ENCODE peak calls at places on chromosomes 13 and 19, in eight cellular contexts. G, K, C, J, F, P, W and L are unnamed samples.

GRCh38 chr19:39407644-39408391 is 1.2 kb downstream of the ZFP36 start:
- DNase-seq in G (no peak), K (no peak), C (peak), J (no peak), F (peak), P (peak), W (no peak), L (peak)

GRCh38 chr19:34963531-34964406 is at the start of gene ZNF792:
- DNase-seq in G (no peak), K (no peak), C (peak), J (peak), F (peak), P (peak), W (peak), L (peak)

GRCh38 chr13:99425485-99426341 is 75.6 kb upstream of the TM9SF2 start:
- DNase-seq in G (no peak), K (no peak), C (no peak), J (no peak), F (no peak), P (no peak), W (no peak), L (peak)

GRCh38 chr19:9189538-9189937 is 10.8 kb downstream of the OR7D2 start:
- DNase-seq in G (no peak), K (no peak), C (no peak), J (no peak), F (no peak), P (no peak), W (no peak), L (no peak)

GRCh38 chr13:52665325-52665724 is 12.7 kb downstream of the SUGT1 start:
- DNase-seq in G (no peak), K (no peak), C (no peak), J (peak), F (peak), P (no peak), W (no peak), L (peak)

GRCh38 chr19:50712833-50713232 is 6.8 kb downstream of the SHANK1 start:
- DNase-seq in G (no peak), K (no peak), C (no peak), J (no peak), F (no peak), P (no peak), W (no peak), L (no peak)

GRCh38 chr13:30353601-30354000 is 46.2 kb upstream of the KATNAL1 start:
- DNase-seq in G (no peak), K (no peak), C (no peak), J (no peak), F (no peak), P (no peak), W (no peak), L (no peak)

GRCh38 chr13:32272021-32272695 is 43.0 kb downstream of the ZAR1L start:
- DNase-seq in G (no peak), K (no peak), C (no peak), J (no peak), F (peak), P (no peak), W (no peak), L (no peak)

GRCh38 chr13:45196622-45197021 is 4.2 kb downstream of the KCTD4 start:
- DNase-seq in G (no peak), K (no peak), C (no peak), J (peak), F (peak), P (no peak), W (peak), L (peak)

GRCh38 chr13:98033277-98034247 is 80.1 kb downstream of the IPO5 start:
- DNase-seq in G (no peak), K (peak), C (no peak), J (peak), F (peak), P (no peak), W (peak), L (peak)

GRCh38 chr13:45807520-45808099 is 43.9 kb downstream of the SIAH3 start:
- DNase-seq in G (no peak), K (no peak), C (peak), J (peak), F (peak), P (no peak), W (peak), L (peak)

GRCh38 chr13:113138792-113139551 is 16.4 kb downstream of the F10 start:
- DNase-seq in G (no peak), K (no peak), C (peak), J (no peak), F (no peak), P (no peak), W (no peak), L (no peak)

GRCh38 chr19:49229416-49229815 is 71.8 kb downstream of the TRPM4 start:
- DNase-seq in G (no peak), K (no peak), C (no peak), J (no peak), F (no peak), P (no peak), W (no peak), L (no peak)

GRCh38 chr19:32287086-32287485 is 58.3 kb upstream of the ZNF507 start:
- DNase-seq in G (no peak), K (no peak), C (no peak), J (no peak), F (peak), P (no peak), W (no peak), L (no peak)

GRCh38 chr19:57302727-57303401 is 17.4 kb upstream of the ZNF543 start:
- DNase-seq in G (no peak), K (no peak), C (no peak), J (peak), F (no peak), P (no peak), W (no peak), L (no peak)

GRCh38 chr19:12773571-12773970 is 1.8 kb downstream of the HOOK2 start:
- DNase-seq in G (no peak), K (no peak), C (peak), J (no peak), F (peak), P (no peak), W (no peak), L (no peak)

GRCh38 chr19:55652311-55653078 is 2.3 kb upstream of the U2AF2 start:
- DNase-seq in G (no peak), K (no peak), C (no peak), J (no peak), F (no peak), P (peak), W (no peak), L (no peak)

GRCh38 chr19:51687791-51688664 is 5.1 kb upstream of the SPACA6 start:
- DNase-seq in G (no peak), K (no peak), C (peak), J (peak), F (peak), P (peak), W (peak), L (no peak)

GRCh38 chr13:113121928-113122420 is 625 bp upstream of the F10 start:
- DNase-seq in G (no peak), K (no peak), C (peak), J (no peak), F (no peak), P (no peak), W (no peak), L (no peak)

GRCh38 chr13:30905932-30906383 is at the start of gene MEDAG:
- DNase-seq in G (no peak), K (no peak), C (peak), J (peak), F (peak), P (peak), W (peak), L (no peak)

GRCh38 chr13:97574926-97575325 is 141.0 kb downstream of the RAP2A start:
- DNase-seq in G (no peak), K (no peak), C (no peak), J (peak), F (peak), P (no peak), W (peak), L (peak)

GRCh38 chr13:27927444-27928352 is 7.9 kb downstream of the PDX1 start:
- DNase-seq in G (no peak), K (no peak), C (no peak), J (no peak), F (no peak), P (no peak), W (no peak), L (no peak)

GRCh38 chr19:49362048-49362925 is at the start of gene TEAD2:
- DNase-seq in G (no peak), K (no peak), C (peak), J (peak), F (peak), P (peak), W (peak), L (no peak)

GRCh38 chr13:27869436-27870090 is 50.2 kb upstream of the PDX1 start:
- DNase-seq in G (no peak), K (no peak), C (no peak), J (no peak), F (no peak), P (no peak), W (no peak), L (no peak)

GRCh38 chr13:97284558-97284957 is 62.4 kb downstream of the MBNL2 start:
- DNase-seq in G (no peak), K (no peak), C (no peak), J (peak), F (peak), P (no peak), W (no peak), L (no peak)

GRCh38 chr19:5225486-5226345 is 114.9 kb downstream of the PTPRS start:
- DNase-seq in G (no peak), K (no peak), C (no peak), J (no peak), F (no peak), P (no peak), W (no peak), L (no peak)

GRCh38 chr13:23865898-23866297 is 23.3 kb downstream of the MIPEP start:
- DNase-seq in G (no peak), K (no peak), C (no peak), J (no peak), F (no peak), P (no peak), W (no peak), L (peak)

GRCh38 chr19:53545271-53546065 is 7.5 kb downstream of the ZNF331 start:
- DNase-seq in G (peak), K (peak), C (no peak), J (peak), F (peak), P (peak), W (peak), L (no peak)

GRCh38 chr13:96052655-96053002 is 572 bp downstream of the UGGT2 start:
- DNase-seq in G (peak), K (peak), C (no peak), J (peak), F (peak), P (no peak), W (peak), L (peak)

GRCh38 chr13:41500501-41500900 is 43.2 kb downstream of the RGCC start:
- DNase-seq in G (no peak), K (no peak), C (no peak), J (peak), F (peak), P (no peak), W (no peak), L (peak)

GRCh38 chr19:38741670-38742069 is 2.6 kb downstream of the CAPN12 start:
- DNase-seq in G (no peak), K (no peak), C (no peak), J (no peak), F (no peak), P (no peak), W (no peak), L (no peak)

GRCh38 chr19:29812080-29812880 is 489 bp downstream of the CCNE1 start:
- DNase-seq in G (no peak), K (no peak), C (no peak), J (no peak), F (no peak), P (peak), W (no peak), L (peak)

GRCh38 chr13:82356667-82357066 is 1525.6 kb downstream of the SLITRK1 start:
- DNase-seq in G (no peak), K (no peak), C (no peak), J (no peak), F (peak), P (no peak), W (no peak), L (no peak)
- TF ChIP-seq CTCF in G (peak), K (no peak), C (no peak), J (peak), F (no peak), P (no peak), W (no peak), L (no peak)

GRCh38 chr19:47512183-47512947 is 2.5 kb downstream of the NAPA start:
- DNase-seq in G (peak), K (no peak), C (no peak), J (peak), F (peak), P (no peak), W (no peak), L (no peak)

GRCh38 chr19:47512948-47513319 is 1.9 kb downstream of the NAPA start:
- DNase-seq in G (no peak), K (no peak), C (no peak), J (no peak), F (no peak), P (no peak), W (no peak), L (no peak)

GRCh38 chr19:47514151-47514868 is 553 bp downstream of the NAPA start:
- DNase-seq in G (no peak), K (no peak), C (no peak), J (no peak), F (no peak), P (no peak), W (no peak), L (no peak)

GRCh38 chr19:47518139-47518538 is 3.3 kb upstream of the NAPA start:
- DNase-seq in G (no peak), K (no peak), C (no peak), J (peak), F (no peak), P (no peak), W (no peak), L (peak)

GRCh38 chr19:47514869-47515588 is at the start of gene NAPA:
- DNase-seq in G (peak), K (peak), C (peak), J (peak), F (peak), P (peak), W (peak), L (peak)
- H3K4me3 ChIP-seq in G (peak), K (peak), C (peak), J (peak), F (peak), P (peak), W (peak), L (peak)

GRCh38 chr13:36251012-36251411 is 36.7 kb upstream of the SOHLH2 start:
- DNase-seq in G (no peak), K (no peak), C (no peak), J (no peak), F (no peak), P (no peak), W (no peak), L (no peak)
- TF ChIP-seq CTCF in G (no peak), K (no peak), C (no peak), J (no peak), F (no peak), P (no peak), W (no peak), L (no peak)

DNA sequence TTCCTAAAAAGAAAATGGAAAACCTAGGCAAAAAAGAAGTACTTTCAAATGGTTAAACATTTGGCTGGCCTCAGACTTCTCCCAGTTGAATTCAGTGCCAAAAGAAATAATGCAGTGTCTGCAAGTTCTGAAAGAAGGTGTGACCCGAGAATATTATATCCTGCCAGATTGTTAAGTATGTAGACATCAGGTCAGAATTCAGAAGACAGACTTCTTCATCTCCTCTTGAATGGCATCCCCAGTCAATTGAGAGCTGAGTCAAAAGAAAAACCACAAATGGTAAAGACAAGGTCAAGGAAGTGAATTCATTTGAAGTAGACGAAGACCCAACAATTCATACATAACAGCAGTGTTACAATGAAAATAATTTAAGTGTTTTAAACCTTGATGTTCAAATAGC is 194.5 kb downstream of the NBEA start:
- DNase-seq in G (no peak), K (no peak), C (no peak), J (peak), F (no peak), P (no peak), W (no peak), L (peak)
- H3K4me3 ChIP-seq in G (no peak), K (no peak), C (no peak), J (no peak), F (no peak), P (no peak), W (no peak), L (no peak)

DNA sequence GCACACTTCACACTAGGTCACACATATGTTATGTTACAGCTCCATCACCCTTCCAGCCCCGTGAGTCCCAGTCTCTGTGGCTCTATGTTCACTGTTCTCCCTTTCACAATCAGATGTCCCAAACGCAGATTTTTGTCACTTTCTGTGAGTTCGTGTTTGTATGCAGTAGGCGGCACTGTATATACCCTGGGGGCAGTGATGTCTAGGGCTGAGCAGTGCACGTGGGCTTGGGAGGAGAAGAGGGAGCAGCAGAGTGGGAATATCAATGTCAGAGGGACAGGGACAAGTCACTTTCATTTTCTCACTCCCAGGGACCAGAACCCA is 22.0 kb downstream of the PSG1 start:
- DNase-seq in G (no peak), K (no peak), C (no peak), J (no peak), F (no peak), P (no peak), W (no peak), L (no peak)
- TF ChIP-seq CTCF in G (no peak), K (no peak), C (no peak), J (no peak), F (no peak), P (no peak), W (no peak), L (no peak)

DNA sequence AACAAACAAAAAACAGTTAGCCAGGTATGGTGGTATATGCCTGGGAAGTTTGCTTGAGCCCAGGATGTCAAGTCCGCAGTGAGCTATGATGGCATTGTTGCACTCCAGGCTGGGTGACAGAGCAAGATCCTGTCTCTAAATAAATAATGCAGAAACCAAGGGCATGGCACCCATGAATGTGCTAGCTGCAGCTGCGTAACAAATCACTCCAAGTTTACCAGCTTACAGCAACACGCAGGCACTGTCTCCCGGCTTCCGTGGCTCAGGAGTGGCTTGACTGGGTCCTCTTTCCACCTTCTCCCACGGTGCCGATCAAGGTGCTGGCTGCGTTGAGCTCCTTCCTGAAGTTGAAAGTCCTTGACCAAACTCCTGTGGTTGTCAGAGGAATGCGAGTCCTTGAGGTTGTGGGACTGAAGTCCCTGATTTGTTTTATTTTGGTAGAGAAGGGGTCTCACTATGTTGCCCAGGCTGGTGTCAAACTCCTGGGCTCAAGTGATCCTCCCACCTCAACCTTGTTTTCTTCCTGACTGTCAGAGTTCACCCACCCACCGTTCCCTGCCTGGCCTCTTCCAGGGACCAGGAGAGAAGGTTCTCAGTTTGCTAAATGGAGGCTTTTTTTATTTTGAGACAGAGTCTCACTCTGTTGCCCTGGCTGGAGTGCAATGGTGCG is 13.2 kb upstream of the ONECUT3 start:
- DNase-seq in G (no peak), K (no peak), C (no peak), J (no peak), F (no peak), P (no peak), W (no peak), L (no peak)
- H3K4me3 ChIP-seq in G (no peak), K (no peak), C (no peak), J (no peak), F (no peak), P (no peak), W (no peak), L (no peak)

DNA sequence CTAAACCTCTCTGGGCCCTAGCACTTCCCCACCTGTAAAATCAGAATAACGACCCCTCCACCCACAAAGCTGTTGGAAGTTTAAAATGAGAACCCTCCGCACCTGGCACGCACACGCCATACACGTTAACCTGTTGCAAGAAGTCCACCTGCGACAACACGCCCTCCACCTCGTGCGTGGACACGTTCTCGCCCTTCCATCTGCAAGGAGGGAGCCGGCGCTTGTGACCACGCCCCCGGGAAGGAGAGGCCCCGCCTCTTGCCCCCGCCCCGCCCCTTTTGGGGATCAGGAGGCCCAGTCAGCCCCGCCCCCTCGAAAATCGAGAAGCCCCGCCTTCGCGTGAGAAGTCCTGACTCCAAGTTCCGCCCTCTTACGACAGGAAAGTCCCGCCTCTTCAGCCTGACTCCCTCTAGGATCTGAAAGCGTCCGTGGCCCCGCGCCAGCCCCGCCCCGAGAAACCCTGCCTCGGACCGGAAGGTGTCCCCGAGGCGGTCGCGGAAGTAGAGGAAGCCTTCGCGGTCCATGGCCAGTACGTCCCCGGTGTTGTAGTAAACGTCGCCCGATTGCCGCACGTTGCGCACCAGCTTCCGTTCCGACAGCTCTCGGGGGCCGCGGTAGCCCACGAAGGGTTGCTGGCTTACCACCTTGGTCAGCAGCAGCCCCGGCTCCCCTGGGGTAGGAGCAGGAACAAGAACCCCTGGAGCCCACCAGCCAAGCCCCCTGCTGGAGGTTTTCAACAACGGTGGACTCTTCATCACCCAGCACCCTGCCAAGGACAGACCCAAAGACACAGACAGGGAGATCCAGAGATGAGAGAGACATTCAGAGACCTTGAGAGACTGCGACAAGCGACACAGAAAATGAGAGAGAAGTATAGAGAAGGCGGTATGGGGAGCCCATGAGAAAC is 12.5 kb downstream of the SLC27A5 start:
- DNase-seq in G (peak), K (peak), C (peak), J (peak), F (peak), P (peak), W (peak), L (peak)
- TF ChIP-seq CTCF in G (peak), K (no peak), C (peak), J (peak), F (peak), P (peak), W (peak), L (peak)

GRCh38 chr13:26325876-26326275 is 71.9 kb downstream of the CDK8 start:
- DNase-seq in G (no peak), K (no peak), C (no peak), J (peak), F (peak), P (no peak), W (no peak), L (peak)
- H3K4me3 ChIP-seq in G (no peak), K (no peak), C (no peak), J (no peak), F (no peak), P (peak), W (no peak), L (no peak)